ENCODE peak calls at places on chromosome 5, in four cellular contexts. One of them, this sample, is unnamed.

GRCh38 chr5:92704590-92704989 is 876.4 kb downstream of the NR2F1-AS1 start:
- DNase-seq in neural progenitor cell: no peak
- DNase-seq in fibroblast of lung: no peak
- DNase-seq in NT2/D1: no peak
- DNase-seq in this sample: no peak

GRCh38 chr5:132260714-132261615 is 3.5 kb downstream of the PDLIM4 start:
- DNase-seq in neural progenitor cell: no peak
- DNase-seq in fibroblast of lung: peak
- DNase-seq in NT2/D1: no peak
- DNase-seq in this sample: peak

GRCh38 chr5:135308245-135308644 is 90.8 kb downstream of the MACROH2A1 start:
- DNase-seq in neural progenitor cell: no peak
- DNase-seq in fibroblast of lung: peak
- DNase-seq in NT2/D1: no peak
- DNase-seq in this sample: no peak

GRCh38 chr5:135139397-135140134 is 105.5 kb upstream of the PITX1 start:
- DNase-seq in neural progenitor cell: no peak
- DNase-seq in fibroblast of lung: peak
- DNase-seq in NT2/D1: no peak
- DNase-seq in this sample: peak

GRCh38 chr5:162068412-162068811 is 839 bp downstream of the GABRG2 start:
- DNase-seq in neural progenitor cell: peak
- DNase-seq in fibroblast of lung: no peak
- DNase-seq in NT2/D1: peak
- DNase-seq in this sample: peak

GRCh38 chr5:176610430-176610763 is 441 bp upstream of the GPRIN1 start:
- DNase-seq in neural progenitor cell: no peak
- DNase-seq in fibroblast of lung: no peak
- DNase-seq in NT2/D1: no peak
- DNase-seq in this sample: no peak

GRCh38 chr5:56106837-56107236 is 112.1 kb upstream of the IL6ST start:
- DNase-seq in neural progenitor cell: no peak
- DNase-seq in fibroblast of lung: no peak
- DNase-seq in NT2/D1: no peak
- DNase-seq in this sample: no peak

GRCh38 chr5:178281321-178281720 is 48.7 kb upstream of the PHYKPL start:
- DNase-seq in neural progenitor cell: no peak
- DNase-seq in fibroblast of lung: no peak
- DNase-seq in NT2/D1: no peak
- DNase-seq in this sample: no peak

GRCh38 chr5:133995903-133996563 is 8.7 kb downstream of the VDAC1 start:
- DNase-seq in neural progenitor cell: no peak
- DNase-seq in fibroblast of lung: no peak
- DNase-seq in NT2/D1: no peak
- DNase-seq in this sample: no peak

GRCh38 chr5:94857119-94857518 is 238.7 kb downstream of the SLF1 start:
- DNase-seq in neural progenitor cell: no peak
- DNase-seq in fibroblast of lung: no peak
- DNase-seq in NT2/D1: no peak
- DNase-seq in this sample: no peak

GRCh38 chr5:776862-777711 is 7.4 kb downstream of the ZDHHC11B start:
- DNase-seq in neural progenitor cell: no peak
- DNase-seq in fibroblast of lung: no peak
- DNase-seq in NT2/D1: no peak
- DNase-seq in this sample: peak

GRCh38 chr5:11335881-11336760 is 568.1 kb downstream of the CTNND2 start:
- DNase-seq in neural progenitor cell: no peak
- DNase-seq in fibroblast of lung: no peak
- DNase-seq in NT2/D1: no peak
- DNase-seq in this sample: no peak

GRCh38 chr5:158140120-158140778 is 281.3 kb upstream of the CLINT1 start:
- DNase-seq in neural progenitor cell: no peak
- DNase-seq in fibroblast of lung: peak
- DNase-seq in NT2/D1: no peak
- DNase-seq in this sample: no peak

GRCh38 chr5:56812110-56812509 is 3.2 kb upstream of the MAP3K1 start:
- DNase-seq in neural progenitor cell: no peak
- DNase-seq in fibroblast of lung: no peak
- DNase-seq in NT2/D1: no peak
- DNase-seq in this sample: no peak

GRCh38 chr5:148875205-148875875 is 48.9 kb downstream of the ADRB2 start:
- DNase-seq in neural progenitor cell: no peak
- DNase-seq in fibroblast of lung: peak
- DNase-seq in NT2/D1: no peak
- DNase-seq in this sample: no peak

GRCh38 chr5:138212828-138213160 is 329 bp downstream of the CDC23 start:
- DNase-seq in neural progenitor cell: peak
- DNase-seq in fibroblast of lung: no peak
- DNase-seq in NT2/D1: no peak
- DNase-seq in this sample: no peak

GRCh38 chr5:124650960-124651662 is 95.3 kb downstream of the ZNF608 start:
- DNase-seq in neural progenitor cell: peak
- DNase-seq in fibroblast of lung: peak
- DNase-seq in NT2/D1: no peak
- DNase-seq in this sample: no peak
- H3K9ac ChIP-seq in neural progenitor cell: no peak
- H3K9ac ChIP-seq in fibroblast of lung: no peak
- H3K9ac ChIP-seq in NT2/D1: no peak
- H3K9ac ChIP-seq in this sample: peak

DNA sequence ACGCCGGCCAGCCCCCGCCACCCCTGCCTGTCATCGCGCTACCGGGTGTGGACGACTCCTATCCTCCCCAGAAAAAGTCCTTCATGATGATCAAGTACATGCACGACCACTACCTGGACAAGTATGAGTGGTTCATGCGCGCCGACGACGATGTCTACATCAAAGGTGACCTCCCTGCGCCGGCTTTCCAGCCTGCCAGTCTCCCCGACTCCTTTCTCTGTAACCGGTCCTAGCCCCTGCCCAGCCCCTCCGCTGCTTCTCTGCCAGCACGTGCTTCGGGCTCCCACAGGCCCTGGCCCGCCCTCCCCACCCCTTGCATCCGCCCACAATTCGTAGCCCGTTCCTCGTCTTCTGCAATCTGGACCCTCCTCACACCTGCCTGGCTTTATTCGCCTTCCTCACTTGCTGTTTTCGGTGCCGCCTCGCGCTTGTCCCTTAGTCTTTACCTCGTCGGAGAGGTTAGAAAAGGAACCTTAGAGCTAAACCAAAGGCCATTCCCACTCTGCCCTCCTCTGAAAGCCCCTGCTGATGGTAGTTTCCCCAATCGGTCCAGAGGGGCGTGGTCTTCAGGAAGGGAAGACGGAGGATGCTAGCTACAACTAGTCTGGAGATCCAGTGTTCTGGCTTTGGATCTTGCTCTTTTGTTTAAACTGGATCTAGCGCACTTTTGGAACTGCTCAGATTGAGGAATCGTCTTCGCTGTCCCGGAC is 1.4 kb downstream of the CHSY3 start:
- DNase-seq in neural progenitor cell: peak
- DNase-seq in fibroblast of lung: peak
- DNase-seq in NT2/D1: no peak
- DNase-seq in this sample: peak
- H3K9ac ChIP-seq in neural progenitor cell: no peak
- H3K9ac ChIP-seq in fibroblast of lung: no peak
- H3K9ac ChIP-seq in NT2/D1: peak
- H3K9ac ChIP-seq in this sample: no peak

DNA sequence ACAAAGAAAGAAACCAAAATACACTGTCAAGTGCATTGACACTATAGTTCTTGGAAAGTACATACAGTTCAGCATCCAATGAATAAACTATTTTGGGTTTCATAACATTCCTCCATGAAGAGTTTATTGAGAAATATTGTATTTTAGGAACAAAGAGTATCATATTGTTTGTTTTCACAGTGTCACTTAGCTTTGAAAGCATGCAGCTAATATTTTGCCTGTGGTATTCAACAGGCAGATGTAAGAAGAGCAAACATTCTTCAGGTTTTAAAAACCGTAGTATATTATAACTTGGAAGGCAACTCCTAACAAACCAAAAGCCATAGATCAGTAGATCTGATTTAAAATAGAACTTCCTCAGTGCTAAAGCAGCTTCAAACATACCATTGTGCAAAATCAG is 4.5 kb downstream of the PRELID2 start:
- DNase-seq in neural progenitor cell: no peak
- DNase-seq in fibroblast of lung: peak
- DNase-seq in NT2/D1: no peak
- DNase-seq in this sample: no peak
- H3K9ac ChIP-seq in neural progenitor cell: no peak
- H3K9ac ChIP-seq in fibroblast of lung: no peak
- H3K9ac ChIP-seq in NT2/D1: no peak
- H3K9ac ChIP-seq in this sample: peak

DNA sequence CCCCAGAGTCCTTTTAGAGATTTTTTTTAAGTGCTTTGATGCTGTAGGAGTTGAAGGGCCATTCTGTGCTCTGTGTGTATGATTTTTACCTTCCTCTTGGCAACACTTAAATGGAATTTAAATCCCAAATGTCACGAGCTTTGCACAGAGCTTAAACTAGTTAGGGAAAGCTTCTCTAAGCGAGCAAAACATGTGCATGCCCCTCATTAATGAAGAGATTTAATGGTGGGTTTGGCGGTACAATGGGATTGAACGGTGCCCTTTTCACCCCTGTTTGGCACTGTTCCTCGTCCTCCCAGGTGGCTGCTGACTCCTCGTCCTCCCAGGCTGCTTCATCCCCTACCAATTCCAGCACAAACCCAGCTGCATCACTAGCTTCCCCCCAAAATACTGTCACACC is 220.6 kb downstream of the DRD1 start:
- DNase-seq in neural progenitor cell: peak
- DNase-seq in fibroblast of lung: no peak
- DNase-seq in NT2/D1: no peak
- DNase-seq in this sample: no peak
- H3K9ac ChIP-seq in neural progenitor cell: no peak
- H3K9ac ChIP-seq in fibroblast of lung: no peak
- H3K9ac ChIP-seq in NT2/D1: no peak
- H3K9ac ChIP-seq in this sample: no peak

GRCh38 chr5:83097582-83098265 is 20.4 kb downstream of the XRCC4 start:
- DNase-seq in neural progenitor cell: no peak
- DNase-seq in fibroblast of lung: peak
- DNase-seq in NT2/D1: no peak
- DNase-seq in this sample: no peak
- H3K9ac ChIP-seq in neural progenitor cell: no peak
- H3K9ac ChIP-seq in fibroblast of lung: no peak
- H3K9ac ChIP-seq in NT2/D1: no peak
- H3K9ac ChIP-seq in this sample: no peak

GRCh38 chr5:112865128-112865527 is 4.0 kb downstream of the SRP19 start:
- DNase-seq in neural progenitor cell: no peak
- DNase-seq in fibroblast of lung: no peak
- DNase-seq in NT2/D1: no peak
- DNase-seq in this sample: no peak
- H3K9ac ChIP-seq in neural progenitor cell: no peak
- H3K9ac ChIP-seq in fibroblast of lung: no peak
- H3K9ac ChIP-seq in NT2/D1: no peak
- H3K9ac ChIP-seq in this sample: no peak

This sample was measured in colonic mucosa.